ENCODE peak calls at places on chromosomes 12 and 14, in seven cellular contexts. M, L, H, Z, F, D and Y are unnamed samples. For H3K9me3, the result is how much of the 10 kb centered on the place peaks cover.

GRCh38 chr12:106311139-106311538 is 8.6 kb downstream of the TCP11L2 start:
- DNase-seq in L (no peak), H (no peak), M (no peak), F (no peak), Z (no peak), D (no peak), Y (no peak)

GRCh38 chr14:99546230-99546879 is 57.7 kb downstream of the CCDC85C start:
- DNase-seq in M (no peak), H (no peak), D (no peak), Z (no peak), F (no peak), L (no peak), Y (no peak)

GRCh38 chr12:57370084-57370483 is 60.8 kb downstream of the R3HDM2 start:
- DNase-seq in H (no peak), D (no peak), M (no peak), Z (no peak), F (no peak), L (no peak), Y (no peak)

GRCh38 chr12:109732321-109733305 is 19.0 kb downstream of the FAM222A start:
- DNase-seq in H (peak), M (no peak), D (no peak), Z (peak), L (peak), F (no peak), Y (no peak)

GRCh38 chr12:1138691-1139090 is 147.7 kb downstream of the ERC1 start:
- DNase-seq in M (no peak), H (no peak), L (no peak), Z (no peak), F (no peak), D (no peak), Y (no peak)

GRCh38 chr12:7265251-7265650 is 38.6 kb upstream of the ACSM4 start:
- DNase-seq in F (no peak), Z (no peak), H (no peak), D (no peak), M (no peak), L (no peak), Y (no peak)

GRCh38 chr12:63918788-63919300 is 74.3 kb downstream of the SRGAP1 start:
- DNase-seq in L (no peak), D (peak), H (no peak), M (peak), F (peak), Z (no peak), Y (peak)

GRCh38 chr12:92055877-92056276 is 89.8 kb downstream of the BTG1 start:
- DNase-seq in H (no peak), D (no peak), Z (no peak), M (no peak), L (no peak), F (no peak), Y (no peak)

GRCh38 chr14:30874120-30874998 is at the start of gene COCH:
- DNase-seq in L (peak), Z (peak), D (no peak), F (no peak), H (peak), M (peak), Y (peak)

GRCh38 chr14:62528296-62528695 is 517.0 kb downstream of the KCNH5 start:
- DNase-seq in D (peak), L (no peak), F (peak), H (no peak), M (no peak), Z (no peak), Y (no peak)

GRCh38 chr14:75794615-75795038 is 133.6 kb downstream of the TTLL5 start:
- DNase-seq in M (no peak), F (peak), L (no peak), D (peak), H (no peak), Z (no peak), Y (peak)

DNA sequence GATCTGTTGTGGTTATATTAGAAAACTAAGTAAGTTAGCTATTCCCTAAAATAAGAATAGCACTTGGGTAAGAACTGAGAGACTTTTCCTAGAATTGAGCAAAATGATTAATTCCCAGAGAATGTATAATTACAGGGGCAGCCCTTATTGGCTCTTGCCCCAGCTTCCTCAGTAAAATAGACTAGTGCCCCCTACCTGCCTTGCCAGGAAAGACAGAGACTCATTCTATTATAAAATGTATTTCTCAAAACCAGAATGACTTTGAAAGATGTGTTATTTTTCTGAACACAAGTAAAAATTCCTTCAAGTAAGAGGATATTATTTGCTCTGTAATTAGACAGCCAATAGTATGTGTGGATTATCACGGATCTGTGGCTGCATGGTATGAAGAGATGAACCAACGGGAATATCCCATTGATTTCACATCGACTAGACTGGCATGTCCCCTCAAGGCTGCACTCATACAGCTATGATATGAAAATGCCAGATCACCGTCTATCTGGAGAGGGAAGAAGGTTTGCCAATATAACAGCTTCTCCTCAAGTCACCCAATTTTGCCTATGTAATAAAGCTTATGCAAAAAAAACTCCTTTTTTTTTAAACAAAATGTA is 7.4 kb upstream of the GLRX5 start:
- DNase-seq in D (peak), M (no peak), F (peak), H (no peak), L (peak), Z (no peak), Y (peak)
- H3K9me3 ChIP-seq in D (under half), M (under half), F (under half), H (under half), L (under half), Z (under half), Y (under half)

DNA sequence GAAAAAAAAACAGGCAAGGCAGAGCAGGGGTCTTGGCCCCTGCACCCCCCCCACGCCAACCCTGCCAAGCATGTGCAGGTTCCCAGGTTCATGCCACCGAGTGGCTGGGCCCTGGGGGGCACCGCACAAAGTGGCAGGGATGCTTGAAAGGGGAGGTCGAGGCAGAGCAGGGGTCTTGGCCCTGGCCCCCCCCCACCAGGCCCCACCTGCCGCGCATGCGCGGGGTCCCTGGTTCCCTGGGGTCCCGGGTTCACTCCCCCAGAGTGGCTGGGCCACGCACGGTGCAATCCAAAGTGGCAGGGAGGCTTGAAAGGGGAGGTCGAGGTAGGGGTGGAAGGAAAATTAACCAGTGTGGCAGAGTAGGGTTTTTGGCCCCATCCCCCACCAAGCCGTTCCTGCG is 312.2 kb downstream of the ALG10 start:
- DNase-seq in F (no peak), D (no peak), H (no peak), M (no peak), Z (no peak), L (no peak), Y (no peak)
- H3K9me3 ChIP-seq in F (under half), D (under half), H (under half), M (under half), Z (half or more), L (under half), Y (under half)

GRCh38 chr12:125579916-125580315 is 514.7 kb downstream of the AACS start:
- DNase-seq in Z (no peak), H (no peak), F (no peak), M (no peak), L (no peak), D (no peak), Y (no peak)
- H3K9me3 ChIP-seq in Z (under half), H (under half), F (under half), M (under half), L (under half), D (under half), Y (under half)

DNA sequence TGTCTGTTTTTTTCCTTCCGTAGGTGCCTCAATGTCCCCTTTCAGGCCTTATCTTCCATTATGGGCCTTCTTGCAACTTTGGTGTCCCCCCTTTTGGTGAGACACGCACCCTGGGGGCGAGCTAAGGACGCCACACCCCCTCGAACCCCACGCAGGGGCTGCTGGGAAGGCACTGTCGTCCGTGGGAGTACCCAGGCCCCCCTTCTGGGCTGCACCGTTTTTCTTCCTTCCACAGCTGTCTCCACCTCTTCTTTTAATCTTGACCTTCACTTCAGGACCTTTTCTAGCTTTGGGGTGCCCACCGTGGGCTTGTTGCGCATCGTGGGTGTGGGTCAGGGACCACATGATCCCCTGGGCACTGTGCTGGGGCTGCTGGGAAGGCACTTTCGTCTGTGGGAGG is 271.8 kb downstream of the ALG10 start:
- DNase-seq in F (no peak), M (no peak), Z (no peak), H (no peak), L (peak), D (no peak), Y (no peak)
- H3K9me3 ChIP-seq in F (under half), M (under half), Z (half or more), H (under half), L (under half), D (under half), Y (under half)

GRCh38 chr12:37733856-37734255 is 582.7 kb upstream of the ALG10B start:
- DNase-seq in L (no peak), M (no peak), D (no peak), Z (no peak), H (no peak), F (no peak), Y (no peak)
- H3K9me3 ChIP-seq in L (under half), M (under half), D (under half), Z (half or more), H (half or more), F (under half), Y (under half)

DNA sequence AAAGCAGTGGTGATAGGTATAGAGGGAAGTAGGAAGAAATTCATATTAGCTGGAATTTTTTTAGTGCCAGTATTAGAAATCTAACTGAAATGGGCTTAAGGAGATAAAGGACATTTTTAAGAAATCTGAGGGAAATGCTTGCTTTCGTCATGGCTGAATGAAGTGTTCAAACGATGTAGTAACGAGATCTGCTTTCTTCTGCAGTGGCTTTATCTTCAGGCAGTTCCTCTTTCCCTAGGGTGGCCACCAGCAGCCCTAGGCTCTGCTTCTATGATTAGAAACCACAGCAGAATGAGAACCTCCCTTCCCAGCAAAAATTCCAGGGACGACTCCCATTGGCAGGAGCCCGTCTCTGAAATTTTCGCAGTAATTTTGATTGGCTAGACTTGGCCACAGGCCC is 163.9 kb upstream of the FRMD6 start:
- DNase-seq in M (no peak), H (no peak), F (no peak), L (no peak), D (no peak), Z (no peak), Y (no peak)
- H3K9me3 ChIP-seq in M (under half), H (under half), F (under half), L (under half), D (under half), Z (under half), Y (under half)